ENCODE peak calls at places on chromosomes 5 and 9, in seven cellular contexts. K is transverse colon, D is sigmoid colon, P is A549, F is stomach, E is K562, L is tibial nerve. Q is an unnamed sample.

GRCh38 chr5:7577381-7577780 is 181.4 kb downstream of the ADCY2 start:
- DNase-seq in E (no peak), P (no peak), F (no peak), D (no peak), L (no peak), K (no peak), Q (no peak)

GRCh38 chr5:966345-966710 is 42.3 kb upstream of the NKD2 start:
- DNase-seq in L (no peak), E (no peak), P (no peak), K (no peak), F (no peak), D (no peak), Q (no peak)

GRCh38 chr5:72467987-72468386 is 39.2 kb downstream of the ZNF366 start:
- DNase-seq in K (no peak), L (no peak), P (no peak), E (no peak), D (no peak), F (no peak), Q (no peak)

GRCh38 chr5:76522103-76522942 is 100.9 kb downstream of the F2RL2 start:
- DNase-seq in F (no peak), K (no peak), P (no peak), D (no peak), E (no peak), L (no peak), Q (no peak)

GRCh38 chr9:15552641-15553527 is at the start of gene CCDC171:
- DNase-seq in L (peak; percentile 84), P (peak; percentile 98), E (peak; percentile 86), K (peak; percentile 93), D (peak; percentile 98), F (peak; percentile 92), Q (peak; percentile 97)

GRCh38 chr9:37693265-37693664 is 42.5 kb downstream of the FRMPD1 start:
- DNase-seq in P (no peak), E (no peak), D (no peak), L (no peak), K (no peak), F (no peak), Q (no peak)

GRCh38 chr9:78443946-78444345 is 147.0 kb downstream of the PSAT1 start:
- DNase-seq in P (no peak), L (no peak), F (no peak), K (no peak), D (no peak), E (no peak), Q (no peak)

GRCh38 chr9:116549061-116549664 is 137.9 kb upstream of the TRIM32 start:
- DNase-seq in L (peak; percentile 38), E (no peak), D (peak; percentile 89), K (peak; percentile 61), P (peak; percentile 95), F (peak; percentile 51), Q (peak; percentile 92)

GRCh38 chr5:152673601-152674000 is 268.5 kb upstream of the NMUR2 start:
- DNase-seq in E (no peak), D (no peak), K (no peak), F (no peak), L (no peak), P (no peak), Q (no peak)

GRCh38 chr5:28896949-28897348 is 1858.6 kb upstream of the CDH9 start:
- DNase-seq in P (peak; percentile 2), L (no peak), D (no peak), K (no peak), E (no peak), F (no peak), Q (no peak)

GRCh38 chr5:56466136-56466816 is 233.1 kb upstream of the ANKRD55 start:
- DNase-seq in F (no peak), L (no peak), K (no peak), E (no peak), D (no peak), P (no peak), Q (no peak)

GRCh38 chr9:71733176-71733575 is 35.1 kb downstream of the CEMIP2 start:
- DNase-seq in E (no peak), P (no peak), F (no peak), K (no peak), D (no peak), L (no peak), Q (no peak)

GRCh38 chr5:36944024-36944423 is 67.5 kb downstream of the NIPBL start:
- DNase-seq in D (no peak), L (no peak), K (no peak), E (no peak), F (no peak), P (no peak), Q (no peak)

GRCh38 chr9:93520523-93520922 is 55.9 kb upstream of the PHF2 start:
- DNase-seq in D (no peak), L (no peak), E (no peak), K (no peak), F (no peak), P (no peak), Q (no peak)

GRCh38 chr9:123191660-123192059 is 76.7 kb downstream of the STRBP start:
- DNase-seq in P (no peak), E (no peak), D (no peak), K (no peak), F (no peak), L (no peak), Q (no peak)

GRCh38 chr5:10762178-10762775 is 1.2 kb upstream of the DAP start:
- DNase-seq in D (peak; percentile 78), E (no peak), P (no peak), L (peak; percentile 58), F (peak; percentile 43), K (peak; percentile 39), Q (no peak)

GRCh38 chr5:40619406-40619805 is 60.3 kb upstream of the PTGER4 start:
- DNase-seq in E (no peak), K (no peak), F (no peak), D (no peak), L (no peak), P (no peak), Q (no peak)

GRCh38 chr5:176446884-176447537 is 1.2 kb upstream of the FAF2 start:
- DNase-seq in D (peak; percentile 69), F (no peak), P (no peak), K (peak; percentile 31), E (peak; percentile 38), L (peak; percentile 5), Q (no peak)

GRCh38 chr5:112776301-112776856 is 38.7 kb downstream of the APC start:
- DNase-seq in D (no peak), F (no peak), P (no peak), L (no peak), E (no peak), K (no peak), Q (no peak)

GRCh38 chr9:114612272-114612923 is 1.3 kb downstream of the TMEM268 start:
- DNase-seq in F (no peak), L (no peak), P (no peak), E (no peak), D (peak; percentile 65), K (no peak), Q (no peak)

GRCh38 chr5:170293273-170293672 is 4.3 kb downstream of the LCP2 start:
- DNase-seq in D (peak; percentile 69), P (no peak), E (no peak), F (no peak), L (no peak), K (peak; percentile 69), Q (no peak)

GRCh38 chr5:5188377-5189020 is 48.4 kb downstream of the ADAMTS16 start:
- DNase-seq in P (no peak), K (no peak), F (peak; percentile 36), E (no peak), D (no peak), L (no peak), Q (no peak)

GRCh38 chr9:127897194-127897692 is 2.2 kb downstream of the ST6GALNAC6 start:
- DNase-seq in L (peak; percentile 84), K (peak; percentile 74), D (peak; percentile 96), P (peak; percentile 69), F (peak; percentile 80), E (peak; percentile 95), Q (peak; percentile 99)

GRCh38 chr9:109022909-109023308 is 9.6 kb upstream of the CTNNAL1 start:
- DNase-seq in E (no peak), K (no peak), D (no peak), L (no peak), P (no peak), F (no peak), Q (no peak)

GRCh38 chr9:86352440-86353106 is 1.6 kb downstream of the TUT7 start:
- DNase-seq in P (no peak), L (no peak), F (no peak), D (no peak), E (no peak), K (no peak), Q (no peak)
- H3K4me1 ChIP-seq in P (peaks cover 41% of the 10 kb centered on the region), L (peaks cover 35% of the 10 kb centered on the region), F (peaks cover 68% of the 10 kb centered on the region), D (peaks cover 57% of the 10 kb centered on the region), E (peaks cover 5% of the 10 kb centered on the region), K (peaks cover 47% of the 10 kb centered on the region), Q (peaks cover 44% of the 10 kb centered on the region)

GRCh38 chr5:178883815-178884430 is 11.8 kb upstream of the ZFP2 start:
- DNase-seq in F (no peak), E (no peak), P (no peak), D (no peak), K (no peak), L (no peak), Q (no peak)
- H3K9me3 ChIP-seq in F (peaks cover 51% of the 10 kb centered on the region), E (peaks cover 18% of the 10 kb centered on the region), P (peaks cover 95% of the 10 kb centered on the region), D (peaks cover 13% of the 10 kb centered on the region), K (peaks cover 83% of the 10 kb centered on the region), L (no peaks in the 10 kb centered on the region), Q (peaks cover 77% of the 10 kb centered on the region)

GRCh38 chr5:139653616-139654015 is 5.5 kb downstream of the CXXC5 start:
- DNase-seq in F (no peak), D (no peak), L (no peak), K (no peak), E (peak; percentile 7), P (no peak), Q (no peak)
- TF ChIP-seq EP300 in F (no peak), D (no peak), L (no peak), K (no peak), E (no peak), P (no peak), Q (no peak)

GRCh38 chr5:150457562-150458240 is 8.2 kb upstream of the RPS14 start:
- DNase-seq in F (no peak), P (no peak), L (no peak), D (no peak), K (no peak), E (no peak), Q (no peak)

GRCh38 chr5:150460781-150461180 is 11.2 kb upstream of the RPS14 start:
- DNase-seq in P (no peak), F (no peak), D (no peak), E (no peak), K (no peak), L (no peak), Q (no peak)

GRCh38 chr5:150454492-150455229 is 5.1 kb upstream of the RPS14 start:
- DNase-seq in D (no peak), K (no peak), L (no peak), P (no peak), F (no peak), E (no peak), Q (no peak)

GRCh38 chr5:150458819-150459557 is 9.4 kb upstream of the RPS14 start:
- DNase-seq in K (peak; percentile 89), F (peak; percentile 88), D (peak; percentile 88), L (peak; percentile 87), E (peak; percentile 94), P (peak; percentile 81), Q (peak; percentile 94)

GRCh38 chr5:150457112-150457511 is 7.6 kb upstream of the RPS14 start:
- DNase-seq in D (no peak), P (no peak), E (no peak), K (no peak), L (no peak), F (no peak), Q (no peak)
- H3K4me1 ChIP-seq in D (peaks cover 8% of the 10 kb centered on the region), P (peaks cover 24% of the 10 kb centered on the region), E (peaks cover 39% of the 10 kb centered on the region), K (peaks cover 7% of the 10 kb centered on the region), L (peaks cover 4% of the 10 kb centered on the region), F (peaks cover 9% of the 10 kb centered on the region), Q (peaks cover 13% of the 10 kb centered on the region)

Q was measured in esophagus muscularis mucosa.